ENCODE peak calls at places on chromosome 17, in six cellular contexts. One of them, this sample, is unnamed.

GRCh38 chr17:16997514-16998429 is 25.9 kb upstream of the TNFRSF13B start:
- DNase-seq in colonic mucosa: no peak
- DNase-seq in mucosa of descending colon: no peak
- DNase-seq in OCI-LY7: peak; percentile 29
- DNase-seq in stomach: no peak
- DNase-seq in heart left ventricle: peak; percentile 83
- DNase-seq in this sample: no peak

GRCh38 chr17:60508384-60508980 is 17.6 kb downstream of the APPBP2 start:
- DNase-seq in stomach: no peak
- DNase-seq in heart left ventricle: no peak
- DNase-seq in mucosa of descending colon: no peak
- DNase-seq in colonic mucosa: no peak
- DNase-seq in OCI-LY7: no peak
- DNase-seq in this sample: no peak

GRCh38 chr17:12134101-12134500 is 113.4 kb downstream of the MAP2K4 start:
- DNase-seq in stomach: no peak
- DNase-seq in heart left ventricle: no peak
- DNase-seq in colonic mucosa: no peak
- DNase-seq in OCI-LY7: no peak
- DNase-seq in mucosa of descending colon: no peak
- DNase-seq in this sample: no peak

GRCh38 chr17:33169580-33170285 is 123.4 kb downstream of the ASIC2 start:
- DNase-seq in OCI-LY7: no peak
- DNase-seq in mucosa of descending colon: no peak
- DNase-seq in colonic mucosa: no peak
- DNase-seq in stomach: no peak
- DNase-seq in heart left ventricle: no peak
- DNase-seq in this sample: no peak

GRCh38 chr17:27415090-27415795 is 41.0 kb upstream of the KSR1 start:
- DNase-seq in heart left ventricle: no peak
- DNase-seq in colonic mucosa: no peak
- DNase-seq in mucosa of descending colon: no peak
- DNase-seq in OCI-LY7: no peak
- DNase-seq in stomach: no peak
- DNase-seq in this sample: no peak

GRCh38 chr17:68197091-68197996 is 50.5 kb upstream of the AMZ2 start:
- DNase-seq in mucosa of descending colon: peak; percentile 33
- DNase-seq in OCI-LY7: no peak
- DNase-seq in heart left ventricle: no peak
- DNase-seq in colonic mucosa: no peak
- DNase-seq in stomach: no peak
- DNase-seq in this sample: no peak

GRCh38 chr17:6796887-6797490 is 21.0 kb downstream of the FBXO39 start:
- DNase-seq in mucosa of descending colon: no peak
- DNase-seq in heart left ventricle: no peak
- DNase-seq in OCI-LY7: no peak
- DNase-seq in colonic mucosa: no peak
- DNase-seq in stomach: no peak
- DNase-seq in this sample: no peak

GRCh38 chr17:46976626-46977270 is 2.3 kb downstream of the RPRML start:
- DNase-seq in stomach: no peak
- DNase-seq in mucosa of descending colon: no peak
- DNase-seq in heart left ventricle: no peak
- DNase-seq in OCI-LY7: no peak
- DNase-seq in colonic mucosa: no peak
- DNase-seq in this sample: no peak

GRCh38 chr17:1769826-1770477 is 8.1 kb downstream of the SERPINF1 start:
- DNase-seq in OCI-LY7: no peak
- DNase-seq in heart left ventricle: no peak
- DNase-seq in colonic mucosa: no peak
- DNase-seq in stomach: no peak
- DNase-seq in mucosa of descending colon: no peak
- DNase-seq in this sample: no peak

GRCh38 chr17:48505788-48506187 is 25.0 kb downstream of the HOXB1 start:
- DNase-seq in stomach: no peak
- DNase-seq in heart left ventricle: no peak
- DNase-seq in OCI-LY7: peak; percentile 37
- DNase-seq in mucosa of descending colon: peak; percentile 14
- DNase-seq in colonic mucosa: no peak
- DNase-seq in this sample: no peak

GRCh38 chr17:69059458-69060205 is 1.1 kb downstream of the ABCA9 start:
- DNase-seq in stomach: no peak
- DNase-seq in OCI-LY7: no peak
- DNase-seq in colonic mucosa: no peak
- DNase-seq in mucosa of descending colon: no peak
- DNase-seq in heart left ventricle: no peak
- DNase-seq in this sample: no peak

GRCh38 chr17:8326591-8327583 is 12.8 kb upstream of the ODF4 start:
- DNase-seq in stomach: peak; percentile 37
- DNase-seq in mucosa of descending colon: peak; percentile 20
- DNase-seq in heart left ventricle: peak; percentile 73
- DNase-seq in colonic mucosa: no peak
- DNase-seq in OCI-LY7: no peak
- DNase-seq in this sample: no peak

GRCh38 chr17:82745524-82745923 is 6.3 kb upstream of the TBCD start:
- DNase-seq in OCI-LY7: no peak
- DNase-seq in heart left ventricle: no peak
- DNase-seq in mucosa of descending colon: no peak
- DNase-seq in colonic mucosa: no peak
- DNase-seq in stomach: no peak
- DNase-seq in this sample: no peak

GRCh38 chr17:40548491-40548981 is 16.7 kb downstream of the CCR7 start:
- DNase-seq in OCI-LY7: no peak
- DNase-seq in colonic mucosa: peak; percentile 13
- DNase-seq in stomach: peak; percentile 9
- DNase-seq in mucosa of descending colon: no peak
- DNase-seq in heart left ventricle: no peak
- DNase-seq in this sample: peak; percentile 23

GRCh38 chr17:59840908-59841666 is 51.7 kb downstream of the TUBD1 start:
- DNase-seq in OCI-LY7: no peak
- DNase-seq in stomach: no peak
- DNase-seq in colonic mucosa: peak; percentile 32
- DNase-seq in mucosa of descending colon: peak; percentile 45
- DNase-seq in heart left ventricle: no peak
- DNase-seq in this sample: no peak

GRCh38 chr17:64773836-64774761 is 112.0 kb upstream of the SMURF2 start:
- DNase-seq in mucosa of descending colon: peak; percentile 74
- DNase-seq in heart left ventricle: no peak
- DNase-seq in OCI-LY7: peak; percentile 70
- DNase-seq in colonic mucosa: peak; percentile 90
- DNase-seq in stomach: peak; percentile 85
- DNase-seq in this sample: peak; percentile 85

GRCh38 chr17:48432820-48433775 is 3.1 kb upstream of the SKAP1 start:
- DNase-seq in colonic mucosa: no peak
- DNase-seq in heart left ventricle: no peak
- DNase-seq in stomach: no peak
- DNase-seq in OCI-LY7: no peak
- DNase-seq in mucosa of descending colon: no peak
- DNase-seq in this sample: no peak

GRCh38 chr17:63290784-63291183 is 155.3 kb downstream of the CYB561 start:
- DNase-seq in mucosa of descending colon: no peak
- DNase-seq in colonic mucosa: no peak
- DNase-seq in heart left ventricle: no peak
- DNase-seq in stomach: no peak
- DNase-seq in OCI-LY7: no peak
- DNase-seq in this sample: no peak
- H3K4me1 ChIP-seq in mucosa of descending colon: no peaks in the 10 kb centered on the region
- H3K4me1 ChIP-seq in colonic mucosa: no peaks in the 10 kb centered on the region
- H3K4me1 ChIP-seq in heart left ventricle: no peaks in the 10 kb centered on the region
- H3K4me1 ChIP-seq in stomach: peaks cover 13% of the 10 kb centered on the region
- H3K4me1 ChIP-seq in OCI-LY7: no peaks in the 10 kb centered on the region
- H3K4me1 ChIP-seq in this sample: no peaks in the 10 kb centered on the region

GRCh38 chr17:45432405-45433113 is at the start of gene ARHGAP27:
- DNase-seq in OCI-LY7: peak; percentile 29
- DNase-seq in heart left ventricle: peak; percentile 87
- DNase-seq in stomach: peak; percentile 54
- DNase-seq in colonic mucosa: peak; percentile 77
- DNase-seq in mucosa of descending colon: peak; percentile 82
- DNase-seq in this sample: peak; percentile 69
- TF ChIP-seq CTCF in OCI-LY7: no peak
- TF ChIP-seq CTCF in heart left ventricle: no peak
- TF ChIP-seq CTCF in stomach: no peak
- TF ChIP-seq CTCF in colonic mucosa: no peak
- TF ChIP-seq CTCF in mucosa of descending colon: no peak
- TF ChIP-seq CTCF in this sample: no peak

GRCh38 chr17:80729016-80729415 is 184.4 kb downstream of the RPTOR start:
- DNase-seq in heart left ventricle: no peak
- DNase-seq in stomach: no peak
- DNase-seq in colonic mucosa: no peak
- DNase-seq in mucosa of descending colon: no peak
- DNase-seq in OCI-LY7: no peak
- DNase-seq in this sample: no peak

GRCh38 chr17:80731255-80731840 is 186.7 kb downstream of the RPTOR start:
- DNase-seq in colonic mucosa: no peak
- DNase-seq in mucosa of descending colon: no peak
- DNase-seq in heart left ventricle: no peak
- DNase-seq in OCI-LY7: no peak
- DNase-seq in stomach: no peak
- DNase-seq in this sample: no peak

GRCh38 chr17:80727409-80727755 is 182.7 kb downstream of the RPTOR start:
- DNase-seq in heart left ventricle: no peak
- DNase-seq in OCI-LY7: no peak
- DNase-seq in mucosa of descending colon: no peak
- DNase-seq in colonic mucosa: no peak
- DNase-seq in stomach: no peak
- DNase-seq in this sample: no peak

GRCh38 chr17:80730739-80731138 is 186.1 kb downstream of the RPTOR start:
- DNase-seq in mucosa of descending colon: no peak
- DNase-seq in OCI-LY7: no peak
- DNase-seq in stomach: no peak
- DNase-seq in heart left ventricle: no peak
- DNase-seq in colonic mucosa: no peak
- DNase-seq in this sample: no peak

GRCh38 chr17:80732268-80732667 is 187.6 kb downstream of the RPTOR start:
- DNase-seq in OCI-LY7: no peak
- DNase-seq in stomach: no peak
- DNase-seq in heart left ventricle: no peak
- DNase-seq in mucosa of descending colon: no peak
- DNase-seq in colonic mucosa: no peak
- DNase-seq in this sample: no peak
- H3K4me3 ChIP-seq in OCI-LY7: no peak overlapping the region
- H3K4me3 ChIP-seq in stomach: no peak overlapping the region
- H3K4me3 ChIP-seq in heart left ventricle: no peak overlapping the region
- H3K4me3 ChIP-seq in mucosa of descending colon: no peak overlapping the region
- H3K4me3 ChIP-seq in colonic mucosa: no peak overlapping the region
- H3K4me3 ChIP-seq in this sample: no peak overlapping the region

GRCh38 chr17:29570521-29570920 is 2.0 kb downstream of the TP53I13 start:
- DNase-seq in heart left ventricle: no peak
- DNase-seq in mucosa of descending colon: peak; percentile 53
- DNase-seq in colonic mucosa: peak; percentile 19
- DNase-seq in stomach: peak; percentile 49
- DNase-seq in OCI-LY7: no peak
- DNase-seq in this sample: no peak
- H3K4me1 ChIP-seq in heart left ventricle: peaks cover 29% of the 10 kb centered on the region
- H3K4me1 ChIP-seq in mucosa of descending colon: peaks cover 28% of the 10 kb centered on the region
- H3K4me1 ChIP-seq in colonic mucosa: peaks cover 4% of the 10 kb centered on the region
- H3K4me1 ChIP-seq in stomach: peaks cover 79% of the 10 kb centered on the region
- H3K4me1 ChIP-seq in OCI-LY7: peaks cover 25% of the 10 kb centered on the region
- H3K4me1 ChIP-seq in this sample: no peaks in the 10 kb centered on the region

This sample was measured in lung.